ENCODE peak calls at places on chromosome 4, in nine cellular contexts. One of them, this sample, is unnamed.

GRCh38 chr4:119728692-119729593 is 100.3 kb upstream of the PDE5A start:
- DNase-seq in ureter: no peak
- DNase-seq in fibroblast of the aortic adventitia: peak; percentile 81
- DNase-seq in NCI-H510A treated with DMSO at 0.1 percent for 48 hours: no peak
- DNase-seq in RPMI8226: no peak
- DNase-seq in H7: no peak
- DNase-seq in H54: no peak
- DNase-seq in AG08395: no peak
- DNase-seq in NCI-H2171 treated with DMSO at 0.1 percent for 48 hours: no peak
- DNase-seq in this sample: no peak

GRCh38 chr4:173752610-173753009 is 222.6 kb upstream of the HAND2 start:
- DNase-seq in ureter: no peak
- DNase-seq in fibroblast of the aortic adventitia: peak; percentile 23
- DNase-seq in AG08395: no peak
- DNase-seq in NCI-H510A treated with DMSO at 0.1 percent for 48 hours: no peak
- DNase-seq in NCI-H2171 treated with DMSO at 0.1 percent for 48 hours: no peak
- DNase-seq in RPMI8226: peak; percentile 35
- DNase-seq in H7: peak; percentile 44
- DNase-seq in H54: no peak
- DNase-seq in this sample: no peak

GRCh38 chr4:84681488-84682274 is 98.8 kb downstream of the CDS1 start:
- DNase-seq in H54: peak; percentile 32
- DNase-seq in RPMI8226: peak; percentile 63
- DNase-seq in fibroblast of the aortic adventitia: peak; percentile 72
- DNase-seq in NCI-H510A treated with DMSO at 0.1 percent for 48 hours: no peak
- DNase-seq in ureter: no peak
- DNase-seq in H7: no peak
- DNase-seq in AG08395: peak; percentile 84
- DNase-seq in NCI-H2171 treated with DMSO at 0.1 percent for 48 hours: no peak
- DNase-seq in this sample: peak; percentile 93

GRCh38 chr4:74444891-74445642 is at the start of gene AREG:
- DNase-seq in AG08395: peak; percentile 25
- DNase-seq in NCI-H2171 treated with DMSO at 0.1 percent for 48 hours: peak; percentile 0
- DNase-seq in H54: no peak
- DNase-seq in fibroblast of the aortic adventitia: peak; percentile 47
- DNase-seq in H7: peak; percentile 79
- DNase-seq in RPMI8226: peak; percentile 73
- DNase-seq in NCI-H510A treated with DMSO at 0.1 percent for 48 hours: peak; percentile 77
- DNase-seq in ureter: peak; percentile 88
- DNase-seq in this sample: peak; percentile 47

GRCh38 chr4:5206391-5206790 is 155.1 kb downstream of the STK32B start:
- DNase-seq in fibroblast of the aortic adventitia: no peak
- DNase-seq in NCI-H510A treated with DMSO at 0.1 percent for 48 hours: no peak
- DNase-seq in H7: no peak
- DNase-seq in NCI-H2171 treated with DMSO at 0.1 percent for 48 hours: peak; percentile 0
- DNase-seq in AG08395: peak; percentile 88
- DNase-seq in H54: peak; percentile 5
- DNase-seq in ureter: no peak
- DNase-seq in RPMI8226: no peak
- DNase-seq in this sample: peak; percentile 23

GRCh38 chr4:107989537-107990386 is at the start of gene HADH:
- DNase-seq in ureter: peak; percentile 94
- DNase-seq in H54: peak; percentile 76
- DNase-seq in NCI-H510A treated with DMSO at 0.1 percent for 48 hours: peak; percentile 76
- DNase-seq in AG08395: peak; percentile 97
- DNase-seq in H7: peak; percentile 96
- DNase-seq in RPMI8226: peak; percentile 94
- DNase-seq in NCI-H2171 treated with DMSO at 0.1 percent for 48 hours: peak; percentile 73
- DNase-seq in fibroblast of the aortic adventitia: peak; percentile 80
- DNase-seq in this sample: peak; percentile 74

GRCh38 chr4:77433102-77433733 is 172.4 kb upstream of the CXCL13 start:
- DNase-seq in H54: no peak
- DNase-seq in NCI-H510A treated with DMSO at 0.1 percent for 48 hours: peak; percentile 91
- DNase-seq in fibroblast of the aortic adventitia: peak; percentile 58
- DNase-seq in AG08395: peak; percentile 37
- DNase-seq in NCI-H2171 treated with DMSO at 0.1 percent for 48 hours: peak; percentile 30
- DNase-seq in ureter: no peak
- DNase-seq in RPMI8226: peak; percentile 61
- DNase-seq in H7: peak; percentile 43
- DNase-seq in this sample: peak; percentile 72

GRCh38 chr4:156312261-156312847 is 358.7 kb upstream of the CTSO start:
- DNase-seq in ureter: no peak
- DNase-seq in fibroblast of the aortic adventitia: no peak
- DNase-seq in NCI-H510A treated with DMSO at 0.1 percent for 48 hours: no peak
- DNase-seq in RPMI8226: no peak
- DNase-seq in AG08395: no peak
- DNase-seq in H7: no peak
- DNase-seq in NCI-H2171 treated with DMSO at 0.1 percent for 48 hours: no peak
- DNase-seq in H54: no peak
- DNase-seq in this sample: peak; percentile 52

GRCh38 chr4:97317691-97318090 is 825.6 kb downstream of the STPG2 start:
- DNase-seq in NCI-H2171 treated with DMSO at 0.1 percent for 48 hours: no peak
- DNase-seq in ureter: no peak
- DNase-seq in fibroblast of the aortic adventitia: no peak
- DNase-seq in NCI-H510A treated with DMSO at 0.1 percent for 48 hours: no peak
- DNase-seq in H7: peak; percentile 2
- DNase-seq in AG08395: no peak
- DNase-seq in H54: no peak
- DNase-seq in RPMI8226: no peak
- DNase-seq in this sample: no peak

GRCh38 chr4:70721747-70722146 is at the start of gene RUFY3:
- DNase-seq in NCI-H2171 treated with DMSO at 0.1 percent for 48 hours: peak; percentile 94
- DNase-seq in H54: peak; percentile 42
- DNase-seq in NCI-H510A treated with DMSO at 0.1 percent for 48 hours: peak; percentile 98
- DNase-seq in RPMI8226: no peak
- DNase-seq in fibroblast of the aortic adventitia: peak; percentile 97
- DNase-seq in ureter: no peak
- DNase-seq in AG08395: peak; percentile 93
- DNase-seq in H7: no peak
- DNase-seq in this sample: peak; percentile 82

GRCh38 chr4:107838763-107839162 is 14.0 kb downstream of the SGMS2 start:
- DNase-seq in fibroblast of the aortic adventitia: peak; percentile 61
- DNase-seq in AG08395: peak; percentile 20
- DNase-seq in RPMI8226: no peak
- DNase-seq in NCI-H510A treated with DMSO at 0.1 percent for 48 hours: no peak
- DNase-seq in H54: no peak
- DNase-seq in NCI-H2171 treated with DMSO at 0.1 percent for 48 hours: no peak
- DNase-seq in ureter: no peak
- DNase-seq in H7: no peak
- DNase-seq in this sample: peak; percentile 49

GRCh38 chr4:15444879-15445576 is 17.2 kb downstream of the C1QTNF7 start:
- DNase-seq in ureter: no peak
- DNase-seq in NCI-H510A treated with DMSO at 0.1 percent for 48 hours: no peak
- DNase-seq in RPMI8226: no peak
- DNase-seq in H54: no peak
- DNase-seq in fibroblast of the aortic adventitia: no peak
- DNase-seq in H7: no peak
- DNase-seq in NCI-H2171 treated with DMSO at 0.1 percent for 48 hours: no peak
- DNase-seq in AG08395: no peak
- DNase-seq in this sample: no peak

GRCh38 chr4:6548201-6548881 is 26.6 kb upstream of the MAN2B2 start:
- DNase-seq in NCI-H510A treated with DMSO at 0.1 percent for 48 hours: peak; percentile 21
- DNase-seq in RPMI8226: peak; percentile 39
- DNase-seq in AG08395: peak; percentile 61
- DNase-seq in NCI-H2171 treated with DMSO at 0.1 percent for 48 hours: peak; percentile 6
- DNase-seq in ureter: no peak
- DNase-seq in H7: peak; percentile 73
- DNase-seq in fibroblast of the aortic adventitia: peak; percentile 20
- DNase-seq in H54: peak; percentile 56
- DNase-seq in this sample: peak; percentile 15

GRCh38 chr4:10285028-10285427 is 168.4 kb upstream of the WDR1 start:
- DNase-seq in RPMI8226: no peak
- DNase-seq in ureter: no peak
- DNase-seq in NCI-H510A treated with DMSO at 0.1 percent for 48 hours: no peak
- DNase-seq in fibroblast of the aortic adventitia: no peak
- DNase-seq in H7: no peak
- DNase-seq in NCI-H2171 treated with DMSO at 0.1 percent for 48 hours: no peak
- DNase-seq in H54: no peak
- DNase-seq in AG08395: no peak
- DNase-seq in this sample: no peak

GRCh38 chr4:109648997-109649575 is 54.2 kb downstream of the CASP6 start:
- DNase-seq in NCI-H2171 treated with DMSO at 0.1 percent for 48 hours: no peak
- DNase-seq in H7: no peak
- DNase-seq in fibroblast of the aortic adventitia: no peak
- DNase-seq in NCI-H510A treated with DMSO at 0.1 percent for 48 hours: no peak
- DNase-seq in ureter: no peak
- DNase-seq in AG08395: no peak
- DNase-seq in H54: no peak
- DNase-seq in RPMI8226: no peak
- DNase-seq in this sample: no peak

GRCh38 chr4:52925531-52925968 is 63.4 kb downstream of the RASL11B start:
- DNase-seq in H54: peak; percentile 2
- DNase-seq in NCI-H2171 treated with DMSO at 0.1 percent for 48 hours: peak; percentile 12
- DNase-seq in H7: peak; percentile 36
- DNase-seq in AG08395: no peak
- DNase-seq in RPMI8226: no peak
- DNase-seq in NCI-H510A treated with DMSO at 0.1 percent for 48 hours: no peak
- DNase-seq in fibroblast of the aortic adventitia: no peak
- DNase-seq in ureter: no peak
- DNase-seq in this sample: peak; percentile 17

GRCh38 chr4:184473515-184474260 is 662 bp downstream of the IRF2 start:
- DNase-seq in ureter: peak; percentile 61
- DNase-seq in H54: peak; percentile 15
- DNase-seq in AG08395: peak; percentile 31
- DNase-seq in H7: peak; percentile 81
- DNase-seq in fibroblast of the aortic adventitia: peak; percentile 45
- DNase-seq in RPMI8226: peak; percentile 74
- DNase-seq in NCI-H510A treated with DMSO at 0.1 percent for 48 hours: peak; percentile 44
- DNase-seq in NCI-H2171 treated with DMSO at 0.1 percent for 48 hours: no peak
- DNase-seq in this sample: peak; percentile 28

GRCh38 chr4:122612540-122612939 is 8.3 kb downstream of the IL21 start:
- DNase-seq in AG08395: no peak
- DNase-seq in NCI-H510A treated with DMSO at 0.1 percent for 48 hours: no peak
- DNase-seq in RPMI8226: no peak
- DNase-seq in H7: no peak
- DNase-seq in NCI-H2171 treated with DMSO at 0.1 percent for 48 hours: no peak
- DNase-seq in H54: no peak
- DNase-seq in ureter: no peak
- DNase-seq in fibroblast of the aortic adventitia: no peak
- DNase-seq in this sample: peak; percentile 19

GRCh38 chr4:19657856-19658255 is 593.8 kb upstream of the SLIT2 start:
- DNase-seq in ureter: no peak
- DNase-seq in H7: no peak
- DNase-seq in fibroblast of the aortic adventitia: no peak
- DNase-seq in AG08395: no peak
- DNase-seq in RPMI8226: no peak
- DNase-seq in NCI-H2171 treated with DMSO at 0.1 percent for 48 hours: peak; percentile 28
- DNase-seq in NCI-H510A treated with DMSO at 0.1 percent for 48 hours: no peak
- DNase-seq in H54: no peak
- DNase-seq in this sample: no peak

GRCh38 chr4:14130551-14130950 is 503.0 kb upstream of the BOD1L1 start:
- DNase-seq in H7: no peak
- DNase-seq in fibroblast of the aortic adventitia: peak; percentile 26
- DNase-seq in NCI-H2171 treated with DMSO at 0.1 percent for 48 hours: no peak
- DNase-seq in NCI-H510A treated with DMSO at 0.1 percent for 48 hours: no peak
- DNase-seq in H54: no peak
- DNase-seq in AG08395: peak; percentile 10
- DNase-seq in RPMI8226: no peak
- DNase-seq in ureter: no peak
- DNase-seq in this sample: no peak

GRCh38 chr4:169220854-169221311 is 49.9 kb downstream of the SH3RF1 start:
- DNase-seq in ureter: no peak
- DNase-seq in RPMI8226: no peak
- DNase-seq in fibroblast of the aortic adventitia: no peak
- DNase-seq in H54: no peak
- DNase-seq in AG08395: no peak
- DNase-seq in H7: no peak
- DNase-seq in NCI-H2171 treated with DMSO at 0.1 percent for 48 hours: no peak
- DNase-seq in NCI-H510A treated with DMSO at 0.1 percent for 48 hours: no peak
- DNase-seq in this sample: peak; percentile 76

GRCh38 chr4:159283697-159284492 is 181.0 kb downstream of the RAPGEF2 start:
- DNase-seq in ureter: no peak
- DNase-seq in NCI-H510A treated with DMSO at 0.1 percent for 48 hours: no peak
- DNase-seq in RPMI8226: no peak
- DNase-seq in H7: peak; percentile 22
- DNase-seq in fibroblast of the aortic adventitia: peak; percentile 88
- DNase-seq in AG08395: peak; percentile 66
- DNase-seq in NCI-H2171 treated with DMSO at 0.1 percent for 48 hours: no peak
- DNase-seq in H54: no peak
- DNase-seq in this sample: peak; percentile 95

GRCh38 chr4:8168232-8168631 is 9.6 kb upstream of the ABLIM2 start:
- DNase-seq in fibroblast of the aortic adventitia: no peak
- DNase-seq in AG08395: no peak
- DNase-seq in NCI-H510A treated with DMSO at 0.1 percent for 48 hours: no peak
- DNase-seq in ureter: no peak
- DNase-seq in RPMI8226: no peak
- DNase-seq in H7: peak; percentile 55
- DNase-seq in NCI-H2171 treated with DMSO at 0.1 percent for 48 hours: no peak
- DNase-seq in H54: no peak
- DNase-seq in this sample: no peak

GRCh38 chr4:121939690-121940089 is 12.2 kb downstream of the TRPC3 start:
- DNase-seq in NCI-H2171 treated with DMSO at 0.1 percent for 48 hours: no peak
- DNase-seq in AG08395: no peak
- DNase-seq in RPMI8226: no peak
- DNase-seq in H7: no peak
- DNase-seq in ureter: no peak
- DNase-seq in fibroblast of the aortic adventitia: no peak
- DNase-seq in H54: no peak
- DNase-seq in NCI-H510A treated with DMSO at 0.1 percent for 48 hours: no peak
- DNase-seq in this sample: no peak

GRCh38 chr4:168598191-168598590 is 101.3 kb downstream of the PALLD start:
- DNase-seq in RPMI8226: no peak
- DNase-seq in H54: no peak
- DNase-seq in fibroblast of the aortic adventitia: peak; percentile 23
- DNase-seq in AG08395: peak; percentile 48
- DNase-seq in NCI-H510A treated with DMSO at 0.1 percent for 48 hours: no peak
- DNase-seq in ureter: no peak
- DNase-seq in H7: no peak
- DNase-seq in NCI-H2171 treated with DMSO at 0.1 percent for 48 hours: no peak
- DNase-seq in this sample: peak; percentile 54

GRCh38 chr4:145909773-145910172 is 28.9 kb downstream of the ZNF827 start:
- DNase-seq in H7: no peak
- DNase-seq in NCI-H2171 treated with DMSO at 0.1 percent for 48 hours: no peak
- DNase-seq in ureter: peak; percentile 74
- DNase-seq in RPMI8226: no peak
- DNase-seq in NCI-H510A treated with DMSO at 0.1 percent for 48 hours: no peak
- DNase-seq in fibroblast of the aortic adventitia: no peak
- DNase-seq in H54: no peak
- DNase-seq in AG08395: no peak
- DNase-seq in this sample: peak; percentile 68

GRCh38 chr4:71497078-71497477 is 158.3 kb downstream of the SLC4A4 start:
- DNase-seq in H54: no peak
- DNase-seq in NCI-H510A treated with DMSO at 0.1 percent for 48 hours: no peak
- DNase-seq in AG08395: no peak
- DNase-seq in RPMI8226: no peak
- DNase-seq in fibroblast of the aortic adventitia: no peak
- DNase-seq in H7: no peak
- DNase-seq in ureter: no peak
- DNase-seq in NCI-H2171 treated with DMSO at 0.1 percent for 48 hours: no peak
- DNase-seq in this sample: no peak

GRCh38 chr4:158519226-158519625 is 2.5 kb upstream of the RXFP1 start:
- DNase-seq in fibroblast of the aortic adventitia: no peak
- DNase-seq in H54: no peak
- DNase-seq in H7: no peak
- DNase-seq in RPMI8226: no peak
- DNase-seq in ureter: no peak
- DNase-seq in NCI-H2171 treated with DMSO at 0.1 percent for 48 hours: no peak
- DNase-seq in AG08395: no peak
- DNase-seq in NCI-H510A treated with DMSO at 0.1 percent for 48 hours: no peak
- DNase-seq in this sample: no peak

GRCh38 chr4:108449139-108449538 is 171.2 kb upstream of the RPL34 start:
- DNase-seq in RPMI8226: no peak
- DNase-seq in ureter: no peak
- DNase-seq in H7: no peak
- DNase-seq in AG08395: no peak
- DNase-seq in NCI-H2171 treated with DMSO at 0.1 percent for 48 hours: no peak
- DNase-seq in NCI-H510A treated with DMSO at 0.1 percent for 48 hours: no peak
- DNase-seq in fibroblast of the aortic adventitia: no peak
- DNase-seq in H54: no peak
- DNase-seq in this sample: no peak

GRCh38 chr4:150769235-150769634 is 187.3 kb downstream of the MAB21L2 start:
- DNase-seq in ureter: no peak
- DNase-seq in H54: peak; percentile 6
- DNase-seq in fibroblast of the aortic adventitia: peak; percentile 64
- DNase-seq in RPMI8226: no peak
- DNase-seq in H7: no peak
- DNase-seq in NCI-H510A treated with DMSO at 0.1 percent for 48 hours: no peak
- DNase-seq in AG08395: peak; percentile 65
- DNase-seq in NCI-H2171 treated with DMSO at 0.1 percent for 48 hours: no peak
- DNase-seq in this sample: peak; percentile 88

GRCh38 chr4:3037957-3038451 is 36.3 kb downstream of the HTT-AS start:
- DNase-seq in H54: no peak
- DNase-seq in RPMI8226: peak; percentile 10
- DNase-seq in NCI-H2171 treated with DMSO at 0.1 percent for 48 hours: no peak
- DNase-seq in NCI-H510A treated with DMSO at 0.1 percent for 48 hours: no peak
- DNase-seq in ureter: no peak
- DNase-seq in AG08395: no peak
- DNase-seq in fibroblast of the aortic adventitia: peak; percentile 10
- DNase-seq in H7: no peak
- DNase-seq in this sample: no peak